ENCODE peak calls at places on chromosomes 11 and 22, in seven cellular contexts. X, I, Y, K, O, A and P are unnamed samples.

GRCh38 chr11:17475666-17476316 is 854 bp downstream of the ABCC8 start:
- DNase-seq in X (no peak), I (no peak), Y (peak), K (no peak), O (no peak), A (no peak), P (no peak)

GRCh38 chr22:30763815-30764686 is 69.4 kb downstream of the OSBP2 start:
- DNase-seq in X (peak), I (peak), Y (peak), K (peak), O (peak), A (no peak), P (peak)

GRCh38 chr11:133956650-133957633 is at the start of gene IGSF9B:
- DNase-seq in X (peak), I (peak), Y (peak), K (peak), O (peak), A (peak), P (peak)

GRCh38 chr11:28834877-28835276 is 726.7 kb downstream of the METTL15 start:
- DNase-seq in X (peak), I (no peak), Y (no peak), K (no peak), O (peak), A (no peak), P (peak)

GRCh38 chr22:29722587-29722986 is 2.8 kb downstream of the CABP7 start:
- DNase-seq in X (no peak), I (no peak), Y (no peak), K (no peak), O (no peak), A (no peak), P (no peak)

GRCh38 chr11:61345170-61345610 is 12.2 kb downstream of the TKFC start:
- DNase-seq in X (no peak), I (no peak), Y (peak), K (no peak), O (no peak), A (no peak), P (peak)

GRCh38 chr22:39306456-39307361 is 12.7 kb downstream of the RPL3 start:
- DNase-seq in X (peak), I (peak), Y (peak), K (no peak), O (peak), A (no peak), P (no peak)

GRCh38 chr11:110759972-110760381 is 47.7 kb upstream of the ARHGAP20 start:
- DNase-seq in X (peak), I (no peak), Y (no peak), K (no peak), O (peak), A (peak), P (no peak)

GRCh38 chr11:65485820-65486219 is 13.0 kb upstream of the MALAT1 start:
- DNase-seq in X (no peak), I (no peak), Y (no peak), K (no peak), O (no peak), A (peak), P (no peak)

GRCh38 chr11:115423728-115424459 is 80.3 kb downstream of the CADM1 start:
- DNase-seq in X (no peak), I (no peak), Y (no peak), K (no peak), O (no peak), A (no peak), P (no peak)

GRCh38 chr11:104570088-104570701 is 328.1 kb downstream of the CASP12 start:
- DNase-seq in X (peak), I (no peak), Y (no peak), K (no peak), O (no peak), A (no peak), P (no peak)

GRCh38 chr11:69653406-69653960 is 12.5 kb downstream of the CCND1 start:
- DNase-seq in X (no peak), I (no peak), Y (no peak), K (no peak), O (no peak), A (peak), P (no peak)

GRCh38 chr11:67283490-67283963 is 5.6 kb upstream of the ANKRD13D start:
- DNase-seq in X (no peak), I (peak), Y (no peak), K (no peak), O (no peak), A (peak), P (no peak)
- H3K4me3 ChIP-seq in X (no peak), I (no peak), Y (no peak), K (no peak), O (no peak), A (no peak), P (no peak)

GRCh38 chr11:13007182-13007581 is 1.9 kb upstream of the RASSF10 start:
- DNase-seq in X (no peak), I (no peak), Y (no peak), K (no peak), O (no peak), A (no peak), P (no peak)
- TF ChIP-seq CTCF in X (no peak), I (no peak), Y (no peak), K (no peak), O (no peak), A (no peak), P (no peak)

GRCh38 chr11:129280027-129280811 is 88.1 kb upstream of the ARHGAP32 start:
- DNase-seq in X (peak), I (peak), Y (no peak), K (no peak), O (peak), A (peak), P (peak)

GRCh38 chr11:129281471-129282268 is 89.5 kb upstream of the ARHGAP32 start:
- DNase-seq in X (no peak), I (no peak), Y (no peak), K (no peak), O (no peak), A (no peak), P (no peak)

GRCh38 chr11:129285387-129285786 is 90.3 kb upstream of the BARX2 start:
- DNase-seq in X (no peak), I (no peak), Y (no peak), K (no peak), O (no peak), A (no peak), P (no peak)

GRCh38 chr11:129282634-129283033 is 90.5 kb upstream of the ARHGAP32 start:
- DNase-seq in X (no peak), I (no peak), Y (no peak), K (no peak), O (no peak), A (peak), P (no peak)

GRCh38 chr11:129283141-129283540 is 91.0 kb upstream of the ARHGAP32 start:
- DNase-seq in X (no peak), I (no peak), Y (no peak), K (no peak), O (no peak), A (peak), P (no peak)
- H3K4me3 ChIP-seq in X (no peak), I (no peak), Y (no peak), K (no peak), O (no peak), A (no peak), P (no peak)

DNA sequence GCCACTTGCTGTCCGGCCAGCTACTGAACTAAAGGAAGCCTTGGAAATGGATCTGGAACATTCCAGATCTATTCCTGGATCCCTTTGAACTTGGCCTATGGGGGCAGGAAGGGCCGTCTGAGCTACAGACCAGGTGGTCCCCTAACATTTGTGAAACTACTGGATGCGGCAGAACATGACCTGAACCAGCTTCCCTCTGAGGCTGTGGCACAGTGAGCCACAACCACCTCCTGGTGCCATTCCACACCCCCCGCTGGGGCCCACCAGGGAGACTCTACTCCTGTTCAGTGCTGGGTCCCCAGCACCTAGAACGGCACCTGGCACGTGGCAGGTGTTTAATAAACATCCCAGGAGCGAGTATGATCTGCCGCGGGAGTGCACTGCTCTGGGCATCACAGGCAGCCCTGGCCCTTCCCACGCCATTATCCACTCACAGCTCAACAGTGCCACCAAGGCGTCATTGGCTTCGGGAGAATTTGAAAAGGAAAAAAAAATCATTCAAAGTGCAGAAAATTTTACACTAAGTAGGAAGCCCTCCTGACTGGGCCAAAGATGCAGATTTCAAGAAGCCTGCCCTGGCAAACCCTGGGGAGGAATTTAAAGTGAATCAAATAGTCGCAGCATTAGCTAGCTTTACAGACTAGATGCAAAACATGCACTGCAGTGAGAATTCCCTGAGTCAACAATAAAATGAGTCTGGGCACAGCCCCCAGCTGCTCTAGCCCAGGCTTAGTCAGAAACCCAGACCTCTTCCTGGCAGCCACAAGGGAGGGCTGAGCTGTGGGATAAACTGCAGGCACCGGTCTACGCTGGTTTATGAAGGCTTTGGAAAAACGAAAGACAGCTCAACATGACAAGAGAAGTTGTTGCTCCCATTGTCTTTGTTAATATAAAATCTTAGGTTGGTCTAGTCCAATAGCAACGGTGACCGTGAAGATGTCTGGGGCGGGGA is 14.3 kb upstream of the EFCAB6 start:
- DNase-seq in X (peak), I (peak), Y (peak), K (no peak), O (peak), A (no peak), P (peak)
- TF ChIP-seq CTCF in X (no peak), I (peak), Y (peak), K (no peak), O (peak), A (no peak), P (peak)

GRCh38 chr11:66636411-66636810 is 2.1 kb upstream of the RBM4 start:
- DNase-seq in X (no peak), I (no peak), Y (no peak), K (no peak), O (no peak), A (no peak), P (no peak)

GRCh38 chr11:66638177-66639065 is at the start of gene RBM4:
- DNase-seq in X (peak), I (peak), Y (peak), K (peak), O (peak), A (peak), P (peak)

GRCh38 chr11:66641834-66642233 is 3.3 kb downstream of the RBM4 start:
- DNase-seq in X (peak), I (no peak), Y (no peak), K (no peak), O (no peak), A (no peak), P (peak)

GRCh38 chr11:66639066-66639813 is 737 bp downstream of the RBM4 start:
- DNase-seq in X (peak), I (peak), Y (peak), K (no peak), O (peak), A (no peak), P (peak)

GRCh38 chr11:66637557-66638176 is 836 bp upstream of the RBM4 start:
- DNase-seq in X (no peak), I (peak), Y (no peak), K (no peak), O (no peak), A (no peak), P (no peak)
- H3K4me3 ChIP-seq in X (peak), I (peak), Y (peak), K (peak), O (peak), A (peak), P (peak)

GRCh38 chr22:23119492-23120414 is 22.0 kb downstream of the RSPH14 start:
- DNase-seq in X (no peak), I (no peak), Y (no peak), K (no peak), O (no peak), A (no peak), P (no peak)
- TF ChIP-seq CTCF in X (no peak), I (no peak), Y (no peak), K (no peak), O (no peak), A (no peak), P (no peak)

GRCh38 chr11:2433106-2433925 is 11.0 kb downstream of the TRPM5 start:
- DNase-seq in X (no peak), I (no peak), Y (no peak), K (no peak), O (no peak), A (peak), P (no peak)

GRCh38 chr11:2431395-2431794 is 12.9 kb downstream of the TRPM5 start:
- DNase-seq in X (no peak), I (no peak), Y (no peak), K (no peak), O (no peak), A (peak), P (no peak)

GRCh38 chr11:2432171-2432621 is 12.1 kb downstream of the TRPM5 start:
- DNase-seq in X (no peak), I (no peak), Y (no peak), K (no peak), O (no peak), A (peak), P (no peak)

GRCh38 chr11:2434008-2434407 is 10.3 kb downstream of the TRPM5 start:
- DNase-seq in X (no peak), I (no peak), Y (no peak), K (no peak), O (no peak), A (peak), P (no peak)

GRCh38 chr11:2432628-2433071 is 11.7 kb downstream of the TRPM5 start:
- DNase-seq in X (no peak), I (no peak), Y (no peak), K (no peak), O (no peak), A (peak), P (no peak)
- H3K4me3 ChIP-seq in X (no peak), I (no peak), Y (no peak), K (no peak), O (no peak), A (no peak), P (no peak)

DNA sequence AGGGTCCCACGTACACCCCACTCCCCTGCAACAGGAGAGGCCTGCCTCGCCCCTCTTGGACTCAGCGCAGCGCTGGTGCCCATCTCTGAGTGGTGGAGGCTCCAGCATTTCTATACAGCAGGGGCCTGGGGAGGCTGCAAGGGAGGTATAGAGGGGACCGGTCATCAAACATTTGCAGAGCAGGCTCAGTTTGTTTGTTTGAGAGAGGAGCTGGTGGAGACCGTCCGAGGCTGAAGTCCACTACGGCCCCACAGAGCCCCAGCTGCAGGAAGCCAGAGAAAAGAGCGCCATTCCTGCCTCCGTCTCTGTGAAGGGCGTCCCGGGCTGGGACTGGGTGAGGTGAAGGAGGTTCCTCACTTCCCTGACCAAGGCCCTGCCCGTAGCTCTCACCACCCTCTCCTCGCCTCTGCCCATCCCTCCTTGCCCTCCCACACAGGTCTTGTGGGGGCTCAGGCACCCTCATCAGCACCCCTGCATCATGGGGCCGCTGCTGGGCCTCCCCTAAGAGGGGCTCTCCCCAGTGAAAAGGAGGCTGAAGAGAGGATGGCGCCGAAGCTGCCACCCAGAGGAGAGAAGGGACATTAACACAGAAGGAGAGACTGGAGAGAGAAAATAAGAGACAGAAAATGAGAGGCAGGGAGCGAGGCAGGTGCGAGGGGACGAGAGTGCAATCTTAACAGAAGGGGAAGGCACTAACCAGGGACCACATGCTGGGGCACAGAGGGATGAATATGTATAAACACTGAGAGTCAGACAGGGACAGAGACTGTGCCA is 24.6 kb downstream of the RPUSD4 start:
- DNase-seq in X (peak), I (no peak), Y (no peak), K (no peak), O (no peak), A (no peak), P (no peak)
- TF ChIP-seq CTCF in X (no peak), I (peak), Y (no peak), K (no peak), O (peak), A (no peak), P (peak)

GRCh38 chr11:92979176-92979575 is 9.7 kb downstream of the MTNR1B start:
- DNase-seq in X (no peak), I (no peak), Y (no peak), K (no peak), O (peak), A (no peak), P (peak)
- H3K4me3 ChIP-seq in X (no peak), I (no peak), Y (no peak), K (no peak), O (no peak), A (no peak), P (no peak)

DNA sequence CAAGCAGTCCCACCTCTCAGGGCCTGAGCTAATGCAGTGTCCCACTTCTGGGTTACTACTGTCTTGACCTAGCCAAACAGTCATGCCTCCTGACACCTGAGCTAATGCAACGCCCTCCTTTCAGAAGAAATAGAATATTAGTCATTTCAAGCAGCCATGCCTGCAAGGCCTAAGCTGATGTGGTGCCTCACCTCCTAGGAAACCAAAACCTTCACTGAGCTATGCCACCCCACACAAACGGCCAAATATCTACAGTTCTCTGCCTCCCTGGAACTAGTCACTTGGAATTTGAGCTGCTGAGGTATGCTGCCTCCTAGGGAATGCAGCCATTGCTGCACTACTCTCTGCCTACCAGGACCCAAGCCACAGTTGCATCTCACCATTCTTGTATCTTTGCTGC is 8.3 kb upstream of the MS4A6E start:
- DNase-seq in X (no peak), I (no peak), Y (no peak), K (no peak), O (no peak), A (no peak), P (no peak)
- TF ChIP-seq CTCF in X (no peak), I (no peak), Y (no peak), K (no peak), O (no peak), A (no peak), P (no peak)